ENCODE peak calls at places on chromosomes 5 and 9, in four cellular contexts. H is pancreas, V is ovary, W is transverse colon. M is an unnamed sample.

GRCh38 chr9:35656841-35657326 is 935 bp downstream of the RMRP start:
- DNase-seq in H (no peak), V (no peak), W (no peak), M (no peak)

GRCh38 chr9:132647355-132647754 is 22.4 kb downstream of the DDX31 start:
- DNase-seq in H (no peak), W (no peak), V (no peak), M (no peak)

GRCh38 chr5:110475529-110475928 is 250.9 kb downstream of the TMEM232 start:
- DNase-seq in H (no peak), W (no peak), V (no peak), M (no peak)

GRCh38 chr9:130051855-130052254 is 1.9 kb upstream of the GPR107 start:
- DNase-seq in W (no peak), H (no peak), V (no peak), M (no peak)

GRCh38 chr5:35313296-35313695 is 83.0 kb upstream of the PRLR start:
- DNase-seq in H (no peak), V (no peak), W (no peak), M (no peak)

GRCh38 chr9:120989065-120989464 is 61.0 kb downstream of the C5 start:
- DNase-seq in V (no peak), W (no peak), H (no peak), M (no peak)

GRCh38 chr5:94870496-94871214 is 252.2 kb downstream of the SLF1 start:
- DNase-seq in W (no peak), H (no peak), V (no peak), M (peak; percentile 26)

GRCh38 chr5:56301041-56301440 is 67.9 kb upstream of the ANKRD55 start:
- DNase-seq in H (no peak), W (no peak), V (no peak), M (no peak)

GRCh38 chr9:137025120-137025966 is 2.7 kb downstream of the ABCA2 start:
- DNase-seq in H (peak; percentile 66), V (no peak), W (no peak), M (peak; percentile 77)

GRCh38 chr9:78038620-78039300 is 7.1 kb upstream of the GNAQ start:
- DNase-seq in H (no peak), V (no peak), W (peak; percentile 26), M (no peak)

GRCh38 chr5:40652441-40653220 is 27.1 kb upstream of the PTGER4 start:
- DNase-seq in W (peak; percentile 58), H (no peak), V (no peak), M (no peak)

GRCh38 chr9:6197330-6197729 is 18.3 kb upstream of the IL33 start:
- DNase-seq in H (peak; percentile 38), W (no peak), V (no peak), M (no peak)

GRCh38 chr9:92707530-92707929 is 37.6 kb upstream of the IPPK start:
- DNase-seq in W (no peak), V (no peak), H (no peak), M (no peak)

GRCh38 chr9:19201899-19202891 is 28.3 kb upstream of the DENND4C start:
- DNase-seq in H (peak; percentile 12), V (no peak), W (peak; percentile 53), M (no peak)

GRCh38 chr5:43802119-43802518 is 199.1 kb downstream of the NNT start:
- DNase-seq in W (no peak), H (no peak), V (no peak), M (no peak)

GRCh38 chr9:132547052-132547431 is 35.4 kb upstream of the BARHL1 start:
- DNase-seq in V (no peak), H (no peak), W (no peak), M (no peak)

GRCh38 chr5:158707534-158707933 is 392.2 kb downstream of the EBF1 start:
- DNase-seq in W (no peak), V (no peak), H (no peak), M (no peak)

GRCh38 chr5:74631088-74631960 is 9.2 kb downstream of the ENC1 start:
- DNase-seq in V (no peak), W (no peak), H (no peak), M (no peak)

GRCh38 chr5:168598639-168599038 is 19.5 kb upstream of the PANK3 start:
- DNase-seq in W (no peak), V (no peak), H (no peak), M (no peak)

GRCh38 chr5:1545798-1546355 is 22.1 kb upstream of the LPCAT1 start:
- DNase-seq in W (no peak), H (no peak), V (no peak), M (no peak)

GRCh38 chr9:136387217-136387616 is 12.8 kb downstream of the SNAPC4 start:
- DNase-seq in W (no peak), H (no peak), V (no peak), M (peak; percentile 37)

GRCh38 chr9:87327567-87328125 is 170.0 kb upstream of the DAPK1 start:
- DNase-seq in W (no peak), V (no peak), H (no peak), M (no peak)

GRCh38 chr9:134364391-134365114 is 38.3 kb downstream of the RXRA start:
- DNase-seq in V (no peak), W (no peak), H (no peak), M (no peak)

GRCh38 chr5:173535976-173536639 is 80.3 kb downstream of the BOD1 start:
- DNase-seq in W (no peak), H (no peak), V (no peak), M (no peak)

GRCh38 chr9:80376180-80376579 is 804.4 kb downstream of the TLE4 start:
- DNase-seq in W (no peak), V (no peak), H (no peak), M (no peak)

GRCh38 chr9:33170464-33171156 is 3.5 kb upstream of the B4GALT1 start:
- DNase-seq in V (peak; percentile 47), H (peak; percentile 53), W (peak; percentile 66), M (peak; percentile 56)

GRCh38 chr5:176621661-176622079 is 8.7 kb downstream of the SNCB start:
- DNase-seq in W (no peak), H (no peak), V (no peak), M (no peak)
- H3K27ac ChIP-seq in W (no peak overlapping the region), H (no peak overlapping the region), V (no peak overlapping the region), M (no peak overlapping the region)

DNA sequence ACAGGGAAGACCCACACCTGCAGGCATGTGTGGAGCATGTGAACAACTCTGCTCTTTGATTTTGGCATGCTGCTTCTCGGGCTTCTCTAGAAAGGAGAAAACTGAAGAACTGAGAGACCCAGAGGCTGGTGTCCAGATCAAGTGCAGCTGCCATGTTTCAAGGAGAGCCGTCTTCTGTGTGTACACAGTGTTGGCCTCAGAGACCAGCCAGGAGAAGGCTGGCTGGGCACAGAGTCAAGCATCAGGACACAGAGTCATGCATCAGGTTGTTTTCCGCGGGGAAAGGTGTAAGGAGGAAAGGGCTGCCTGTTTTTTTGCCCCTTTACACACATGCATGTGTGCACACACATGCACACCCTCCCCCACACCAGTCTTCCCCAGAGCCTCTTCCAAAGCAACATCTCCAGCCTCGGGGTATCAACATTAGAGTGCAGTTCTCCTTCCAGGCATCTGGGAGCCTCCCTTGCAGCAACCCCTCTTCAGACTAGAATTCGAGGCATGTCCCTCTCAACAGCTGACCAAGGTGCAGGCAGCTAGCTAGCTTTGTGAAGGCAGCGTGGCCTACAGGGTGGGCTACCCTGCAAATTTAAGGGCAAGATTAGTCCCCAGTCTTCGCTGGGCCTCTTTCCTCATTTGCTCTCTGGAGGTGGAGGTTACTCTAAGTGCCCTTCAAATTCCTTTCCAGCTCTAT is 180.9 kb downstream of the AOPEP start:
- DNase-seq in W (no peak), H (peak; percentile 58), V (no peak), M (no peak)
- H3K27ac ChIP-seq in W (peak overlapping the region; percentile 58), H (no peak overlapping the region), V (no peak overlapping the region), M (peak overlapping the region; percentile 30)

GRCh38 chr5:78275998-78276543 is 18.4 kb downstream of the AP3B1 start:
- DNase-seq in V (no peak), H (no peak), W (no peak), M (no peak)
- H3K27ac ChIP-seq in V (no peak overlapping the region), H (no peak overlapping the region), W (no peak overlapping the region), M (no peak overlapping the region)

DNA sequence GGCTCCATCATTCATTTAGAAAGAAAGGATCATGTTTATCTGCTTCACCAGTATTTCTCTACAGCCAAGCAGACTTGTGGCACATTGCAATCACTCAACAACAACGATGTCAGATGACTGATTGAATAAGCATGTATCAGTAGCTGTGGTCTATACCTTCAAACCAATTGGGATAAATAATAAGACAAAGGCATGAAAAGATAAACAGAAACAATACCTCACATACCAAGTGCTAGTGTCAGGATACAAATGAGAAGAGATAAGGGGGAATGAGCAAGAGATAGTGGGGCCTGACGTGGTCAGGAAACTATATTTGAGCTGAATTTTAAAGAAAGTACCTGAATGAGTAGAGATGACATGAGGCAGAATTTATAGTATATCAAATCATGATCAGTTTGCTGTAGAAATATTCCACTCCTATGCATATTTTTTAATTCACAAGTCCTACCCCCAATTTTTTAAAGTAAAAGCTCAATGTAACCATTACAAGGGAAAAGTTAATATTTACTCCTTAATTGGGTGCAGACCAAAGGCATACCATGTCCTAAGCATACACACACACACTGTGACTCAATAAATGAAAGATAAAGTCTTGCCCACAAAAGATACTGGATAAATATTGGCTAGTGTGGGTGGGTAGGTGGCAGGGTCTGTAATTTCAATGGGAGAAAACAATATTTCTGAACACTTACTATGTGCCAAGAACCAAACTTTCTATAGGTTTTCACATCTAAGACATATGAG is 284.5 kb downstream of the SPOCK1 start:
- DNase-seq in W (no peak), V (no peak), H (no peak), M (no peak)
- H3K27ac ChIP-seq in W (no peak overlapping the region), V (no peak overlapping the region), H (no peak overlapping the region), M (no peak overlapping the region)

GRCh38 chr5:67536892-67537291 is 340.3 kb upstream of the CD180 start:
- DNase-seq in V (no peak), W (no peak), H (no peak), M (no peak)
- H3K27ac ChIP-seq in V (no peak overlapping the region), W (peak overlapping the region; percentile 84), H (no peak overlapping the region), M (no peak overlapping the region)

GRCh38 chr5:7714697-7715096 is 136.2 kb downstream of the CFAP90 start:
- DNase-seq in W (no peak), H (no peak), V (no peak), M (no peak)
- H3K27ac ChIP-seq in W (no peak overlapping the region), H (no peak overlapping the region), V (no peak overlapping the region), M (no peak overlapping the region)

GRCh38 chr9:13899924-13900323 is 414.0 kb downstream of the NFIB start:
- DNase-seq in W (no peak), H (no peak), V (no peak), M (no peak)
- H3K27ac ChIP-seq in W (peak overlapping the region; percentile 24), H (no peak overlapping the region), V (no peak overlapping the region), M (peak overlapping the region; percentile 51)

M was measured in right cardiac atrium.